ENCODE peak calls at places on chromosomes 4 and X, in six cellular contexts. R is HCT116, U is body of pancreas, F is transverse colon, B is adrenal gland, A is sigmoid colon. C is an unnamed sample.

GRCh38 chrX:17923546-17923945 is 62.4 kb upstream of the RAI2 start:
- DNase-seq in R (no peak), U (no peak), F (no peak), B (no peak), A (no peak), C (no peak)

GRCh38 chrX:129825746-129826505 is 17.8 kb downstream of the ZDHHC9 start:
- DNase-seq in R (no peak), U (peak), F (peak), B (no peak), A (no peak), C (no peak)

GRCh38 chr4:156298230-156298629 is 344.6 kb upstream of the CTSO start:
- DNase-seq in R (no peak), U (no peak), F (peak), B (no peak), A (peak), C (no peak)

GRCh38 chr4:7691992-7692391 is 247.7 kb downstream of the AFAP1 start:
- DNase-seq in R (no peak), U (peak), F (no peak), B (no peak), A (no peak), C (peak)

GRCh38 chrX:139758809-139759208 is 50.8 kb upstream of the MCF2 start:
- DNase-seq in R (no peak), U (peak), F (no peak), B (no peak), A (no peak), C (no peak)

GRCh38 chr4:17787315-17787714 is 5.9 kb upstream of the FAM184B start:
- DNase-seq in R (no peak), U (no peak), F (no peak), B (no peak), A (no peak), C (no peak)

GRCh38 chr4:115944146-115944905 is 830.9 kb upstream of the NDST4 start:
- DNase-seq in R (no peak), U (no peak), F (no peak), B (no peak), A (no peak), C (no peak)

GRCh38 chrX:20829665-20830481 is 544.3 kb upstream of the CNKSR2 start:
- DNase-seq in R (no peak), U (no peak), F (no peak), B (no peak), A (no peak), C (no peak)

GRCh38 chr4:40648742-40649281 is 19.1 kb upstream of the RBM47 start:
- DNase-seq in R (no peak), U (no peak), F (peak), B (peak), A (peak), C (no peak)

GRCh38 chr4:148116264-148116663 is 325.9 kb downstream of the NR3C2 start:
- DNase-seq in R (no peak), U (no peak), F (no peak), B (no peak), A (no peak), C (no peak)

GRCh38 chr4:87865288-87865687 is 32.5 kb downstream of the MEPE start:
- DNase-seq in R (no peak), U (no peak), F (no peak), B (no peak), A (no peak), C (no peak)

GRCh38 chr4:162282711-162283110 is 118.9 kb upstream of the FSTL5 start:
- DNase-seq in R (no peak), U (no peak), F (no peak), B (no peak), A (no peak), C (no peak)

DNA sequence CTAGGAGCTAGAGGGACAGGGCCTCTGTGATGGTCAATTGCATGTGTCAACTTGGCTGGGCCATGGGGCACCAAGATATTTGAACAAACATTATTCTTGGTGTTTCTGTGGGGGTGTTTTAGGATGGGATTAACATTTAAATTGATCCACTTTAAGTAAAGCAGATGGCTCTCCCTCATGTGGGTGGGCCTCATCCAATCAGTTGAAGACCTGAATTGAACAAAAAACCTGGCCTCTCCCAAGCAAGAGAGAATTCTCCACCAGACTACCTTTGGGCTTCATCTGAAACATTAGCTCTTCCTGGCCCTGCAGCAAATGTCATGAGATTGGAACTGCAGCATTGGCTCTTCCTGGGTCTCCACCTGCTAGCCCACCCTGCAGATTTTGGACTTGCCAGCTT is 207.1 kb upstream of the ATP6AP2 start:
- DNase-seq in R (no peak), U (no peak), F (no peak), B (no peak), A (no peak), C (no peak)
- H3K4me3 ChIP-seq in R (no peak), U (no peak), F (no peak), B (no peak), A (no peak), C (no peak)

GRCh38 chr4:57109847-57110634 is at the start of gene IGFBP7:
- DNase-seq in R (no peak), U (peak), F (peak), B (no peak), A (peak), C (peak)
- TF ChIP-seq POLR2A in R (no peak), U (peak), F (peak), B (peak), A (no peak), C (peak)

DNA sequence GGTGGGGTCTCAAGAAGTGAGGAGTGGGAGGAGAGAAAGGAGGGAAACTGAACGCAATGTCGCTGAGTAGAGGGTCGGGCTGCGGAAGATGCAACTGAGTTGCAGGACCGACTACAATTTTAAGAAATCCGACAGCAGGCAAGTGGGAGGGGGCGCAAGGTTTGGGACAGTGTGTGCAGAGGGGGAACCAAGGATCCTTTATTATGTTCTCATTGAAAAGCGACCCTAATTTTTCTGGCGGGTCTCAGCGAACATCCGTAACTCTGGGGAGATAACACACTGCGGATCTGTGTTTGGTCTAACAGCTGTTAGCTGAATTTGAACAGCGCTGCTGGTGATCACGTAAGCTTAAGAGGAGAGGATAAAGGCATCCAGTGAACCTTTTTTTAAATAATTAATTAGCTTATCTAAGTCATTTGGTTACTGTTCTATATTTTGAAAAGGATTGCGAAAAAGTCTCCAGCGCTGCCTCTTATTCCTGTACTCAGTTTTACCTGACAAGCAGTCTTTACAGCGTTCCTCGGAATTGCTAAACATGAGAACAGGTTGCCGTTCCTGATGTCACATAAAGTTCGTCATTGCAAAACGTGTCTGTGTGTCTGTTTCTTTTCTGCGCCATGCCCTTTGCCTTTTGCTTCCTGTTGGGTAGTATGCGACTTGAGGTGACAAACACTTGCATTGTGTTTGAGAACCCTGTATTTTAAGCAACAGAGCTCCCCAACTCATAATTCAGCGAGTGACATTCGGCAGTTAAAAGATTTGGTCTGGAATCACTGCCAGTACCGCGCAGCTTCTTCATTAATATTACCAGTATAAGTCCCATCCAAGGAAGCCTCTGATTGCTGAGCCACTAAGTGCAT is 1.3 kb downstream of the HTR2C start:
- DNase-seq in R (no peak), U (no peak), F (no peak), B (no peak), A (no peak), C (no peak)
- H3K4me3 ChIP-seq in R (no peak), U (no peak), F (no peak), B (no peak), A (no peak), C (no peak)

GRCh38 chr4:121869841-121870822 is at the start of gene BBS7:
- DNase-seq in R (peak), U (peak), F (peak), B (peak), A (peak), C (peak)
- TF ChIP-seq POLR2A in R (peak), U (no peak), F (peak), B (peak), A (peak), C (peak)

GRCh38 chr4:123081971-123082370 is 159.6 kb upstream of the NUDT6 start:
- DNase-seq in R (no peak), U (no peak), F (no peak), B (no peak), A (no peak), C (no peak)

GRCh38 chr4:123072060-123072459 is 149.7 kb upstream of the NUDT6 start:
- DNase-seq in R (no peak), U (no peak), F (no peak), B (no peak), A (no peak), C (no peak)

GRCh38 chr4:123073650-123074049 is 151.3 kb upstream of the NUDT6 start:
- DNase-seq in R (no peak), U (no peak), F (no peak), B (no peak), A (no peak), C (no peak)

GRCh38 chr4:123077330-123077729 is 154.9 kb upstream of the NUDT6 start:
- DNase-seq in R (no peak), U (no peak), F (no peak), B (no peak), A (no peak), C (no peak)
- H3K4me3 ChIP-seq in R (no peak), U (no peak), F (no peak), B (no peak), A (no peak), C (no peak)

GRCh38 chr4:146521543-146522097 is at the start of gene SLC10A7:
- DNase-seq in R (peak), U (peak), F (peak), B (peak), A (peak), C (peak)
- TF ChIP-seq POLR2A in R (peak), U (no peak), F (no peak), B (no peak), A (no peak), C (no peak)